ENCODE peak calls at places on chromosomes 11 and 22, in four cellular contexts. I, T, H and R are unnamed samples.

GRCh38 chr11:68996376-68997123 is 15.8 kb upstream of the MRGPRD start:
- DNase-seq in T (no peak), H (no peak), I (no peak), R (no peak)

GRCh38 chr11:115258216-115258615 is 246.0 kb downstream of the CADM1 start:
- DNase-seq in H (peak), T (no peak), I (no peak), R (no peak)

GRCh38 chr11:122045181-122045586 is 70.8 kb downstream of the BLID start:
- DNase-seq in T (no peak), H (no peak), I (no peak), R (no peak)

GRCh38 chr11:35040221-35040942 is 98.6 kb upstream of the CD44 start:
- DNase-seq in T (peak), H (no peak), I (peak), R (no peak)

GRCh38 chr11:83284501-83285051 is 1.6 kb downstream of the CCDC90B start:
- DNase-seq in H (peak), I (no peak), T (no peak), R (no peak)

GRCh38 chr11:86176165-86176884 is 68.2 kb upstream of the EED start:
- DNase-seq in H (peak), I (peak), T (no peak), R (no peak)

GRCh38 chr22:31692186-31692886 is 30.3 kb upstream of the PISD start:
- DNase-seq in I (no peak), T (no peak), H (no peak), R (no peak)

GRCh38 chr11:2462986-2463765 is 18.4 kb downstream of the KCNQ1 start:
- DNase-seq in T (no peak), I (no peak), H (peak), R (no peak)

GRCh38 chr11:26830757-26831156 is 108.9 kb upstream of the SLC5A12 start:
- DNase-seq in I (no peak), H (no peak), T (no peak), R (no peak)

GRCh38 chr22:49299821-49300231 is 527.8 kb downstream of the BRD1 start:
- DNase-seq in I (no peak), H (no peak), T (no peak), R (no peak)

GRCh38 chr11:11960687-11961086 is 47.7 kb downstream of the DKK3 start:
- DNase-seq in T (no peak), I (no peak), H (no peak), R (no peak)

GRCh38 chr11:2825886-2826678 is 59.5 kb downstream of the CDKN1C start:
- DNase-seq in H (peak), T (no peak), I (no peak), R (no peak)

GRCh38 chr11:72764503-72764902 is 12.3 kb upstream of the ARAP1 start:
- DNase-seq in H (no peak), T (no peak), I (no peak), R (no peak)

GRCh38 chr11:9015677-9016076 is 11.9 kb upstream of the NRIP3 start:
- DNase-seq in I (peak), T (peak), H (peak), R (peak)

GRCh38 chr11:103988595-103988969 is 47.9 kb upstream of the DDI1 start:
- DNase-seq in I (no peak), T (no peak), H (no peak), R (no peak)

GRCh38 chr11:133619973-133620372 is 87.7 kb upstream of the OPCML start:
- DNase-seq in H (peak), T (peak), I (no peak), R (no peak)

GRCh38 chr11:116771935-116772334 is 852 bp downstream of the BUD13 start:
- DNase-seq in T (no peak), H (no peak), I (no peak), R (no peak)

GRCh38 chr22:49826603-49827306 is 918 bp downstream of the BRD1 start:
- DNase-seq in H (no peak), I (no peak), T (no peak), R (peak)

GRCh38 chr11:73755670-73756069 is 5.2 kb downstream of the RAB6A start:
- DNase-seq in I (no peak), T (no peak), H (no peak), R (no peak)

GRCh38 chr11:72609045-72609444 is 65.2 kb downstream of the PDE2A start:
- DNase-seq in I (no peak), T (no peak), H (no peak), R (peak)

GRCh38 chr11:93537022-93537421 is 6.2 kb downstream of the SMCO4 start:
- DNase-seq in H (no peak), I (no peak), T (no peak), R (no peak)

DNA sequence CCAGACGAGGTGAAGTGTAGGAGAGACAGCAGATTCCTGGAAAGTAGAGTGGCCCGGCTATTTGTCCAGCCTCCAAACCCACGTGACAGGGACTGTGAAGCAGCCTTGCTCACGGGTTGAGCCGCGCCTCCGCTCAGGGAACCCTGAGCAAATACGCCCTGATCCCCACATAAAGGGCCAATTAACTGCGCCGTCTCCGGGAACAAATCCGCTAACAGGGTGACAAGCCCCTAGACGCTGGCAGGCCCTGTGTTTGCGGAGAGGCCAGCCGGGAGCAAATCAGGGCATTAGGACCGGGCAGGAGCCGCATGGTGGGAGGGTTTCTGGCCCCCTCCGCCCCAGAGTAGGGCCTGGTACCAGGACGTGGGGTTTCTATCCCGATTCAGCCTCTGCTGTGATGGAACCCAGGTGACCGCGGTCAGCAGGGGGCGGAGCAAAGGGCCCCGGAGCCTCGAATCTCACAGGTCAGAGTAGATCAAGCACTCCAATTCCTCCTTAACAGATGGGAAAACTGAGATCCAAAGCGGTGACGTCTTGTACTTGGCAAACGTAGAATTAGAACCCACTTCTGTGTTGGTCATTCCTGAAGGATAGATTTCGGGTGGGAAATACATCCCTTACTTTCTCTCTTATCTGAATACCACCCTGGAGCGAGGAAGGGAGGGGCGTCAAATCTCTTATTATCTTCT is 2.0 kb upstream of the ROBO3 start:
- DNase-seq in H (peak), I (no peak), T (no peak), R (no peak)
- TF ChIP-seq TARDBP in H (no peak), I (no peak), T (no peak), R (no peak)

GRCh38 chr11:70063121-70063520 is 15.0 kb upstream of the ANO1 start:
- DNase-seq in H (no peak), I (no peak), T (no peak), R (no peak)
- TF ChIP-seq SP1 in H (no peak), I (no peak), T (no peak), R (no peak)

DNA sequence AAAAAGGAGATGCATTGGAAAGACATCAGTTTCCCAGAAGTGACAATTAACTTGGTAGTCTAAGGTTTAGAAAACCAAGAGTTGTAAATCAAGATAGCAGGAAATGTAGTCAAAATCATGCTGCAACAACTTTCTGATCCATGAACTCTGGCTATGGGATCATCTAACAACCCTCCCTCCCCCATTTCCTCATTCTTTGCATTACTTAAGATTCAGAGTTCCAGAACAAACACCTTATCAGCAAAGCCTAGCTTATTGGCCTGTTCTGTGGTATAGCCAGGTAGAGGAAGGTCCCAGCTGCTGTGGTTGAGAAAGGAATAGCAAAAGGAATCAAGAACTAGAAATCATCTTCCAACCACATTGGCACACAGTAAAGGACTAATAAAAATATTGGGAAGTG is 651.1 kb downstream of the METTL15 start:
- DNase-seq in I (no peak), H (no peak), T (no peak), R (no peak)
- TF ChIP-seq TARDBP in I (no peak), H (no peak), T (no peak), R (no peak)

GRCh38 chr11:123505546-123506299 is 75.7 kb downstream of the GRAMD1B start:
- DNase-seq in T (no peak), H (no peak), I (no peak), R (no peak)
- TF ChIP-seq SP1 in T (no peak), H (no peak), I (no peak), R (no peak)

DNA sequence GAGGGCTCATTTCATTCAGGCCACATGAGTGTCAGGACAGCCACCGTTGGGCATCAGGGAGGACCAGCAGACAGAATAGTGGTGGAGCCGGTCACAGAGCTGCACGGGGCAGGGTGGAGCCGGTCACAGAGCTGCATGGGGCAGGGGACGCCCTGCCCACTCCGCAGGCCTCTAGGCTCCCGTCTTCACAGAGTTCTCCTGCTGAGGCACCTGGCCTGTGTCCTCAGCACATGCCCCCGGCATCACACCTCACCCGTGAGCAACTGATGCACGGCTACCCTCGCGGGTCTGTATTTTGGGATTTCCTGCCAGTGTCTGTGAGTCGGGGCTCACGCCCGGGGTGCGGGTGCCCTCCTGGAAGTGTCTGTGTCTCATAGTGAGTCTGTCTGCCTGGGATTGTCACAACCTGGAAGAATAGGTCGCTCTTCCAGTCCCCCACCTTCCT is 11.3 kb downstream of the BRSK2 start:
- DNase-seq in T (no peak), I (no peak), H (no peak), R (no peak)
- TF ChIP-seq TARDBP in T (no peak), I (no peak), H (no peak), R (no peak)